ENCODE peak calls at places on chromosomes 12 and 14, in six cellular contexts. P is epithelial cell of esophagus, A is tibial artery, O is uterus, C is OCI-LY7, E is kidney. S is an unnamed sample.
A peak's percentile ranks its signal among the peaks of the same experiment; 100 is the strongest.

GRCh38 chr12:117068492-117068891 is 30.7 kb downstream of the TESC start:
- DNase-seq in O (no peak), E (no peak), A (no peak), C (no peak), P (no peak), S (no peak)

GRCh38 chr12:56804684-56805083 is 41.6 kb downstream of the HSD17B6 start:
- DNase-seq in A (no peak), O (no peak), P (no peak), C (no peak), E (no peak), S (no peak)

GRCh38 chr12:69886715-69887114 is 61.7 kb downstream of the MYRFL start:
- DNase-seq in A (no peak), P (no peak), C (no peak), E (no peak), O (no peak), S (no peak)

GRCh38 chr12:111409403-111410228 is 3.9 kb downstream of the SH2B3 start:
- DNase-seq in P (peak; percentile 22), O (peak; percentile 47), C (peak; percentile 37), E (peak; percentile 93), A (peak; percentile 82), S (no peak)

GRCh38 chr12:45231515-45232145 is 15.7 kb downstream of the ANO6 start:
- DNase-seq in P (peak; percentile 40), O (no peak), C (no peak), E (no peak), A (no peak), S (no peak)

GRCh38 chr14:93976477-93977057 is at the start of gene ASB2:
- DNase-seq in O (peak; percentile 54), P (no peak), A (peak; percentile 80), E (no peak), C (peak; percentile 46), S (no peak)

GRCh38 chr14:73795974-73796373 is 55.7 kb upstream of the PTGR2 start:
- DNase-seq in P (peak; percentile 72), E (no peak), C (no peak), O (no peak), A (no peak), S (peak; percentile 89)

GRCh38 chr12:53479314-53479713 is 19.9 kb downstream of the MAP3K12 start:
- DNase-seq in E (no peak), A (no peak), O (no peak), P (no peak), C (no peak), S (no peak)

GRCh38 chr14:59595071-59595470 is 18.5 kb upstream of the CCDC175 start:
- DNase-seq in C (no peak), A (no peak), P (no peak), E (no peak), O (no peak), S (no peak)

GRCh38 chr12:124114316-124114715 is 141.3 kb downstream of the ZNF664 start:
- DNase-seq in C (no peak), O (no peak), E (no peak), P (no peak), A (no peak), S (no peak)

GRCh38 chr12:124111006-124111405 is 138.0 kb downstream of the ZNF664 start:
- DNase-seq in E (no peak), C (no peak), O (no peak), A (no peak), P (no peak), S (no peak)

GRCh38 chr12:124115496-124115895 is 142.5 kb downstream of the ZNF664 start:
- DNase-seq in P (no peak), E (no peak), O (no peak), A (no peak), C (no peak), S (no peak)

GRCh38 chr12:124120718-124121117 is 147.7 kb downstream of the ZNF664 start:
- DNase-seq in A (no peak), C (no peak), P (no peak), O (no peak), E (no peak), S (no peak)

GRCh38 chr12:124115976-124116690 is 143.1 kb downstream of the ZNF664 start:
- DNase-seq in A (no peak), E (no peak), O (no peak), P (no peak), C (no peak), S (no peak)
- H3K4me3 ChIP-seq in A (no peak overlapping the region), E (no peak overlapping the region), O (no peak overlapping the region), P (no peak overlapping the region), C (no peak overlapping the region), S (no peak overlapping the region)

GRCh38 chr12:104827587-104827986 is 130.5 kb downstream of the SLC41A2 start:
- DNase-seq in E (no peak), A (no peak), C (no peak), O (no peak), P (no peak), S (no peak)
- TF ChIP-seq CTCF in E (no peak), A (no peak), C (peak; percentile 30), O (no peak), P (peak; percentile 31), S (no peak)

GRCh38 chr14:64220466-64220865 is 73.7 kb downstream of the ESR2 start:
- DNase-seq in A (no peak), C (no peak), P (no peak), O (peak; percentile 45), E (no peak), S (no peak)

GRCh38 chr14:64217318-64217717 is 76.9 kb downstream of the ESR2 start:
- DNase-seq in E (no peak), P (peak; percentile 76), A (no peak), C (peak; percentile 52), O (no peak), S (no peak)

GRCh38 chr14:64217747-64218146 is 76.4 kb downstream of the ESR2 start:
- DNase-seq in C (no peak), O (no peak), A (no peak), E (no peak), P (no peak), S (no peak)

GRCh38 chr14:64220056-64220455 is 74.1 kb downstream of the ESR2 start:
- DNase-seq in C (no peak), P (no peak), E (no peak), O (no peak), A (no peak), S (no peak)

DNA sequence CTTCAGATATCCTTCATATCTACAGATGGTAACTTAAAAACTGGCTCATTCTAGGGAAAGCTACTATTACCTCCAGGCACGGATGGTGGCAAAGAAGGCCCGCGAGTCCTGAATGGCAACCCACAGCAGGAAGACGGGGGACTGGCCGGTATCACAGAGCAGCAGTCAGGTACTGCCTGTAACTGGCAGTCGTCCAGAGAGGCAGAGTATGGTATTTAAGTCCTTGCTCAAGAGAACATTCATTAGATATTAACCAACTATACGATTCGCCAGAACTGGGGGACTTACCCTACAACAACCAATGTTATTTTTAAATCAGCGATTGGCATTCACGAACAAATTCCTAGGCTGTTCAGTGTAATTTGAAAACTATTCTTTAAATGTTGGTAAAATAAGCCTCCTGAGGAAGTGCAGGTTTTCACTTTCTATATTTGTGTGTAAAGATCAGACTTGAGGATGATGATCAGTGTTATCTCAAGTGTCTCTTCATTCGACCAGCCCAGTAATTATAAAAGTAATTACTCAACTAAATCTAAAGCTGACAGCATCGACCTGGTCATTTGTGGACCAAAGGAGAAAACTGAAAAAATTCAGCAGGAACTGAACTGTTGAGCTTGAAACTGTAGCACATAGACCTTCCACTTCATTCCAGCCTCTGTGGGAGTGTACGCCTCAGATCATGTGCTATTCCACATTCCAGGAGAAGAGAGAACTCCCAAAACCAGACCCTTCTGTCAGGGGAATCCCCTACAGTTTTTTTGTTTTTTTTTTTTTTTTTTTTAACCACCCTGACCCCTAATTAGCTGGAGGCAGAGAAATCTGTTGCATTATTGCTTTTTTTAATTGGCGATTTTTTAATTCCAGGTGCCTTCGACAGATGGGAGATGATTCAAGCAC is 75.6 kb downstream of the ESR2 start:
- DNase-seq in E (no peak), P (no peak), O (no peak), C (no peak), A (no peak), S (no peak)
- H3K4me3 ChIP-seq in E (no peak overlapping the region), P (no peak overlapping the region), O (no peak overlapping the region), C (no peak overlapping the region), A (no peak overlapping the region), S (no peak overlapping the region)

GRCh38 chr14:38210168-38210567 is 2.5 kb downstream of the SSTR1 start:
- DNase-seq in A (no peak), E (no peak), C (no peak), O (no peak), P (peak; percentile 35), S (peak; percentile 81)

GRCh38 chr14:38208825-38209562 is 1.3 kb downstream of the SSTR1 start:
- DNase-seq in O (no peak), C (no peak), A (no peak), E (peak; percentile 67), P (no peak), S (peak; percentile 63)

GRCh38 chr14:38209572-38210159 is 2.0 kb downstream of the SSTR1 start:
- DNase-seq in P (no peak), O (no peak), A (no peak), C (no peak), E (no peak), S (peak; percentile 58)

GRCh38 chr14:38211258-38211735 is 3.6 kb downstream of the SSTR1 start:
- DNase-seq in E (no peak), P (no peak), O (no peak), A (no peak), C (no peak), S (no peak)

DNA sequence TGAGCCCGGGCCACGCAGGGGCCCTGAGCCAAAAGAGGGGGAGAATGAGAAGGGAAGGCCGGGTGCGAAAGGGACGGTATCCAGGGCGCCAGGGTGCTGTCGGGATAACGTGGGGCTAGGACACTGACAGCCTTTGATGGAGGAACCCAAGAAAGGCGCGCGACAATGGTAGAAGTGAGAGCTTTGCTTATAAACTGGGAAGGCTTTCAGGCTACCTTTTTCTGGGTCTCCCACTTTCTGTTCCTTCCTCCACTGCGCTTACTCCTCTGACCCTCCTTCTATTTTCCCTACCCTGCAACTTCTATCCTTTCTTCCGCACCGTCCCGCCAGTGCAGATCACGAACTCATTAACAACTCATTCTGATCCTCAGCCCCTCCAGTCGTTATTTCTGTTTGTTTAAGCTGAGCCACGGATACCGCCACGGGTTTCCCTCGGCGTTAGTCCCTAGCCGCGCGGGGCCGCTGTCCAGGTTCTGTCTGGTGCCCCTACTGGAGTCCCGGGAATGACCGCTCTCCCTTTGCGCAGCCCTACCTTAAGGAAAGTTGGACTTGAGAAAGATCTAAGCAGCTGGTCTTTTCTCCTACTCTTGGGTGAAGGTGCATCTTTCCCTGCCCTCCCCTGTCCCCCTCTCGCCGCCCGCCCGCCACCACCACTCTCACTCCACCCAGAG is 3.0 kb downstream of the SSTR1 start:
- DNase-seq in C (no peak), P (no peak), O (no peak), A (no peak), E (peak; percentile 72), S (no peak)
- TF ChIP-seq CTCF in C (no peak), P (no peak), O (no peak), A (peak; percentile 3), E (no peak), S (no peak)

GRCh38 chr14:86852530-86852929 is 1140.5 kb downstream of the GALC start:
- DNase-seq in C (no peak), E (no peak), A (no peak), P (no peak), O (no peak), S (no peak)

DNA sequence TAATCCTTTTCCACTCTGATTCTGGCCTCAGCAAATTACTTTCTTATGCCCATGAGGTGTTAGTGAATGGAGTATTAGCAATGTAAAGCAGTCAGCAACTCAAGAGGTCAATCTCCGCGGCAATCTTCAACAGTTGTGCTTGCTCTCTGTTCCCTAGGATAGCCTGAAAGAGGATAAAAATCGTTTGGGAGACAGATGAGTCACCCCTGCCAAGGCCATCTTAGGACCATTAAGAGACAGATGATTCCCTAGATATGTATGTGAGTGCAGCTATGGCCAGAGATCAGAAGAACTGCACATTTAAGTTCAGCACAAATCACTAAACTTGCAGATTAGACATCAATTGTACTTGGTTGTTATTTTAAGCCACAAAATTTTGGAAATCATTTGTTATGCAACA is 1145.8 kb downstream of the GALC start:
- DNase-seq in P (no peak), O (no peak), C (no peak), E (no peak), A (no peak), S (no peak)
- H3K4me3 ChIP-seq in P (no peak overlapping the region), O (no peak overlapping the region), C (no peak overlapping the region), E (no peak overlapping the region), A (no peak overlapping the region), S (no peak overlapping the region)

S was measured in RWPE2.